ENCODE peak calls at places on chromosomes 4 and X, in nine cellular contexts. One of them, this sample, is unnamed.

GRCh38 chr4:48300004-48300403 is 30.4 kb upstream of the TEC start:
- DNase-seq in MM.1S: no peak
- DNase-seq in CD8-positive, alpha-beta T cell: no peak
- DNase-seq in activated CD8-positive, alpha-beta T cell treated with anti-CD3 and anti-CD28 coated beads for 36 hours: no peak
- DNase-seq in esophagus squamous epithelium: no peak
- DNase-seq in WTC11: no peak
- DNase-seq in kidney epithelial cell: no peak
- DNase-seq in lung: no peak
- DNase-seq in pancreas: no peak
- DNase-seq in this sample: no peak

GRCh38 chr4:144955104-144955503 is 142.9 kb downstream of the ANAPC10 start:
- DNase-seq in MM.1S: no peak
- DNase-seq in CD8-positive, alpha-beta T cell: no peak
- DNase-seq in activated CD8-positive, alpha-beta T cell treated with anti-CD3 and anti-CD28 coated beads for 36 hours: no peak
- DNase-seq in esophagus squamous epithelium: no peak
- DNase-seq in WTC11: no peak
- DNase-seq in kidney epithelial cell: no peak
- DNase-seq in lung: no peak
- DNase-seq in pancreas: no peak
- DNase-seq in this sample: no peak

GRCh38 chrX:15566244-15566643 is 34.5 kb downstream of the ACE2 start:
- DNase-seq in MM.1S: no peak
- DNase-seq in CD8-positive, alpha-beta T cell: no peak
- DNase-seq in activated CD8-positive, alpha-beta T cell treated with anti-CD3 and anti-CD28 coated beads for 36 hours: no peak
- DNase-seq in esophagus squamous epithelium: no peak
- DNase-seq in WTC11: no peak
- DNase-seq in kidney epithelial cell: no peak
- DNase-seq in lung: no peak
- DNase-seq in pancreas: no peak
- DNase-seq in this sample: no peak

GRCh38 chrX:623599-624323 is 6.8 kb upstream of the SHOX start:
- DNase-seq in MM.1S: peak
- DNase-seq in CD8-positive, alpha-beta T cell: no peak
- DNase-seq in activated CD8-positive, alpha-beta T cell treated with anti-CD3 and anti-CD28 coated beads for 36 hours: no peak
- DNase-seq in esophagus squamous epithelium: no peak
- DNase-seq in WTC11: peak
- DNase-seq in kidney epithelial cell: no peak
- DNase-seq in lung: peak
- DNase-seq in pancreas: no peak
- DNase-seq in this sample: no peak

GRCh38 chrX:29851971-29852605 is 363.3 kb upstream of the MAGEB2 start:
- DNase-seq in MM.1S: no peak
- DNase-seq in CD8-positive, alpha-beta T cell: no peak
- DNase-seq in activated CD8-positive, alpha-beta T cell treated with anti-CD3 and anti-CD28 coated beads for 36 hours: no peak
- DNase-seq in esophagus squamous epithelium: no peak
- DNase-seq in WTC11: no peak
- DNase-seq in kidney epithelial cell: no peak
- DNase-seq in lung: no peak
- DNase-seq in pancreas: no peak
- DNase-seq in this sample: no peak

GRCh38 chrX:117957128-117957527 is 159.5 kb downstream of the KLHL13 start:
- DNase-seq in MM.1S: no peak
- DNase-seq in CD8-positive, alpha-beta T cell: no peak
- DNase-seq in activated CD8-positive, alpha-beta T cell treated with anti-CD3 and anti-CD28 coated beads for 36 hours: no peak
- DNase-seq in esophagus squamous epithelium: no peak
- DNase-seq in WTC11: no peak
- DNase-seq in kidney epithelial cell: no peak
- DNase-seq in lung: no peak
- DNase-seq in pancreas: no peak
- DNase-seq in this sample: no peak

GRCh38 chr4:6907658-6908191 is 1.9 kb upstream of the TBC1D14 start:
- DNase-seq in MM.1S: no peak
- DNase-seq in CD8-positive, alpha-beta T cell: no peak
- DNase-seq in activated CD8-positive, alpha-beta T cell treated with anti-CD3 and anti-CD28 coated beads for 36 hours: peak
- DNase-seq in esophagus squamous epithelium: no peak
- DNase-seq in WTC11: peak
- DNase-seq in kidney epithelial cell: no peak
- DNase-seq in lung: no peak
- DNase-seq in pancreas: no peak
- DNase-seq in this sample: peak

GRCh38 chrX:20620301-20620700 is 353.6 kb upstream of the RPS6KA3 start:
- DNase-seq in MM.1S: no peak
- DNase-seq in CD8-positive, alpha-beta T cell: no peak
- DNase-seq in activated CD8-positive, alpha-beta T cell treated with anti-CD3 and anti-CD28 coated beads for 36 hours: no peak
- DNase-seq in esophagus squamous epithelium: no peak
- DNase-seq in WTC11: no peak
- DNase-seq in kidney epithelial cell: no peak
- DNase-seq in lung: no peak
- DNase-seq in pancreas: no peak
- DNase-seq in this sample: no peak

GRCh38 chrX:153636716-153637115 is 10.3 kb upstream of the DUSP9 start:
- DNase-seq in MM.1S: no peak
- DNase-seq in CD8-positive, alpha-beta T cell: no peak
- DNase-seq in activated CD8-positive, alpha-beta T cell treated with anti-CD3 and anti-CD28 coated beads for 36 hours: no peak
- DNase-seq in esophagus squamous epithelium: no peak
- DNase-seq in WTC11: no peak
- DNase-seq in kidney epithelial cell: no peak
- DNase-seq in lung: no peak
- DNase-seq in pancreas: no peak
- DNase-seq in this sample: no peak

GRCh38 chrX:153637121-153638040 is 9.6 kb upstream of the DUSP9 start:
- DNase-seq in MM.1S: no peak
- DNase-seq in CD8-positive, alpha-beta T cell: no peak
- DNase-seq in activated CD8-positive, alpha-beta T cell treated with anti-CD3 and anti-CD28 coated beads for 36 hours: no peak
- DNase-seq in esophagus squamous epithelium: no peak
- DNase-seq in WTC11: no peak
- DNase-seq in kidney epithelial cell: no peak
- DNase-seq in lung: no peak
- DNase-seq in pancreas: no peak
- DNase-seq in this sample: no peak

GRCh38 chrX:153634832-153635231 is 12.2 kb upstream of the DUSP9 start:
- DNase-seq in MM.1S: no peak
- DNase-seq in CD8-positive, alpha-beta T cell: no peak
- DNase-seq in activated CD8-positive, alpha-beta T cell treated with anti-CD3 and anti-CD28 coated beads for 36 hours: no peak
- DNase-seq in esophagus squamous epithelium: no peak
- DNase-seq in WTC11: no peak
- DNase-seq in kidney epithelial cell: no peak
- DNase-seq in lung: no peak
- DNase-seq in pancreas: no peak
- DNase-seq in this sample: no peak

GRCh38 chrX:153635388-153635787 is 11.6 kb upstream of the DUSP9 start:
- DNase-seq in MM.1S: no peak
- DNase-seq in CD8-positive, alpha-beta T cell: no peak
- DNase-seq in activated CD8-positive, alpha-beta T cell treated with anti-CD3 and anti-CD28 coated beads for 36 hours: no peak
- DNase-seq in esophagus squamous epithelium: no peak
- DNase-seq in WTC11: no peak
- DNase-seq in kidney epithelial cell: no peak
- DNase-seq in lung: no peak
- DNase-seq in pancreas: no peak
- DNase-seq in this sample: no peak

DNA sequence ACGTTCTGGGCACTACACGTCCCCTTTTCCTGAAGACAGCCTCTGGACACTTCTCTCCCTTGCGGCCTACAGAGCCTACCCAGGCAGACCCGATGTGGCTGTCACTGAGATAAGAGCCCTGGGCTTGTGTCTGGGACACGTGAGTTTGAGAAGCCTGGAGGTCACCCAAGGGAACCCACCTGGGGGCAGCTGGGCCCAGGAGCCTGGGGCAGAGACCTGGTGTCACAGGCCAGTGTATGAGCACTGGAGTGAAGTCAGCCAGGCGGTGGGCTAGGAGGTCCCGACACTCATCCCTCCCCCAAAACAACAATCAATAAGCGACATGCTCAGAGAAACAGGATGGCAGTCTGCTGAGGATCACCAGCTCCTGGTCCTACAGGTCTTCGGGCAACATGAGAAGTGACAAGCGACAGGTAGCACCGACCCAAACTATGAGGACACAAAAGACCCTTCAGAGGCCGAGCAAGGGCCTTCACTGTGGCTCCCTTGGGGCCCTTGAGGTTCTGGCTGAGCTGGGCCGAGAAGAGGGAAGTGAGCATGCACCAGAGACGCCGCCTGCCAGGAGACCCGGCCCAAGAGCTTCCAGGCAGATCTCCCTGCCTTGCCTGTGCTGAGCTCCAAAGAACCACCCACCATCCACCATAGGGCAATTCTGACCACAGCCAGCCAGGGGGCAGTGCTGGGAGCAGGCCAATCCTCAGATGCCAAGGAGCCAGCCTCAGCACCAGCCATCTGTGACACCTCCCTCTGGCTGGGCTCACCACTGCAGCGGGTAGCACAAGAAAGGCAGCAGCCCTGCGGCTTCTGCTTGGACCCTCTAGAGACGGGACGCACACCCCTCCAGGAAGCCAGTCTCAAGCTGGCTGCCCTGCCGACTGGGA is 11.0 kb upstream of the DUSP9 start:
- DNase-seq in MM.1S: peak
- DNase-seq in CD8-positive, alpha-beta T cell: no peak
- DNase-seq in activated CD8-positive, alpha-beta T cell treated with anti-CD3 and anti-CD28 coated beads for 36 hours: peak
- DNase-seq in esophagus squamous epithelium: no peak
- DNase-seq in WTC11: peak
- DNase-seq in kidney epithelial cell: no peak
- DNase-seq in lung: no peak
- DNase-seq in pancreas: no peak
- DNase-seq in this sample: no peak
- TF ChIP-seq CTCF in MM.1S: peak
- TF ChIP-seq CTCF in CD8-positive, alpha-beta T cell: no peak
- TF ChIP-seq CTCF in activated CD8-positive, alpha-beta T cell treated with anti-CD3 and anti-CD28 coated beads for 36 hours: peak
- TF ChIP-seq CTCF in esophagus squamous epithelium: no peak
- TF ChIP-seq CTCF in WTC11: no peak
- TF ChIP-seq CTCF in kidney epithelial cell: peak
- TF ChIP-seq CTCF in lung: no peak
- TF ChIP-seq CTCF in pancreas: no peak
- TF ChIP-seq CTCF in this sample: peak

DNA sequence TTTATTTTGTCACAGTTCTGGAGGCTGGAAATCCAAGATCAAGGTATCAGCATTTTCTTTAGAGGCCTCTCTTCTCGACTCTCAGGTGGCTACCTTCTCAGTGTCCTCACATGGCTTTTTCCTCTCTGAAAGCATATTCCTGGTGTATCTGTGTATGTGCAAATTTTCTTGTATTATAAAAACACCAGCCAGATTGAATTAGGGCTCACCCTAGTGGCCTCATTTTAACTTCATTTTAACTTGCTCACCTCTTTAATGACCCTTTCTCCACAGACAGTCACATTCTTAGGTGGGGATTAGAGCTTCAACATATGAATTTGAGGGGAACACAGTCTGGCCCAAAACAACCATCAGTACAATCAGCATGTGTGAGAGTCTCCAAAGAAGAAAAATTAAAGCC is 542.4 kb upstream of the FAM241A start:
- DNase-seq in MM.1S: no peak
- DNase-seq in CD8-positive, alpha-beta T cell: no peak
- DNase-seq in activated CD8-positive, alpha-beta T cell treated with anti-CD3 and anti-CD28 coated beads for 36 hours: no peak
- DNase-seq in esophagus squamous epithelium: no peak
- DNase-seq in WTC11: no peak
- DNase-seq in kidney epithelial cell: no peak
- DNase-seq in lung: no peak
- DNase-seq in pancreas: no peak
- DNase-seq in this sample: no peak
- TF ChIP-seq CTCF in MM.1S: no peak
- TF ChIP-seq CTCF in CD8-positive, alpha-beta T cell: no peak
- TF ChIP-seq CTCF in activated CD8-positive, alpha-beta T cell treated with anti-CD3 and anti-CD28 coated beads for 36 hours: no peak
- TF ChIP-seq CTCF in esophagus squamous epithelium: no peak
- TF ChIP-seq CTCF in WTC11: no peak
- TF ChIP-seq CTCF in kidney epithelial cell: no peak
- TF ChIP-seq CTCF in lung: no peak
- TF ChIP-seq CTCF in pancreas: no peak
- TF ChIP-seq CTCF in this sample: no peak

GRCh38 chr4:71663780-71664179 is 120.1 kb downstream of the GC start:
- DNase-seq in MM.1S: peak
- DNase-seq in CD8-positive, alpha-beta T cell: no peak
- DNase-seq in activated CD8-positive, alpha-beta T cell treated with anti-CD3 and anti-CD28 coated beads for 36 hours: no peak
- DNase-seq in esophagus squamous epithelium: no peak
- DNase-seq in WTC11: no peak
- DNase-seq in kidney epithelial cell: no peak
- DNase-seq in lung: no peak
- DNase-seq in pancreas: no peak
- DNase-seq in this sample: no peak

GRCh38 chr4:71664366-71664765 is 119.5 kb downstream of the GC start:
- DNase-seq in MM.1S: no peak
- DNase-seq in CD8-positive, alpha-beta T cell: no peak
- DNase-seq in activated CD8-positive, alpha-beta T cell treated with anti-CD3 and anti-CD28 coated beads for 36 hours: no peak
- DNase-seq in esophagus squamous epithelium: no peak
- DNase-seq in WTC11: no peak
- DNase-seq in kidney epithelial cell: no peak
- DNase-seq in lung: no peak
- DNase-seq in pancreas: no peak
- DNase-seq in this sample: no peak

DNA sequence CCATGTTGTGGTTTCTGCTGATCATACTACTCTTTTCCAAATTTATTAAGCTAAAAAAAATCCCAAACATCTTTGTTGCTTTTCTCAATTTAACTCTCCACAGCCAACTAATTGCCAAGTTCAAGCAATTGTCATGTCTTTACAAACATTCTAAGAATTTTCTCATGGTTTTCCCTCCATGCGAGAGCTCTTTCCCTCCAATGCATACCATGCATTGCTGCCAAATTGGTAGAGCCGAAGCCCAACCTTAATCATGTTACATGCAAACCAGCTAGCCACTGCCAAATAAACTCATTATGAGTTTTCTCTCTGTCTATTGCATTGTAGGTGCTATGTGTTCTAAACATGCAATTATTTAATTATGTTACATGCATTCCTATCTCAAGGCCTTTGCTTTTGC is 123.9 kb downstream of the GC start:
- DNase-seq in MM.1S: no peak
- DNase-seq in CD8-positive, alpha-beta T cell: no peak
- DNase-seq in activated CD8-positive, alpha-beta T cell treated with anti-CD3 and anti-CD28 coated beads for 36 hours: no peak
- DNase-seq in esophagus squamous epithelium: no peak
- DNase-seq in WTC11: no peak
- DNase-seq in kidney epithelial cell: no peak
- DNase-seq in lung: no peak
- DNase-seq in pancreas: no peak
- DNase-seq in this sample: no peak
- TF ChIP-seq CTCF in MM.1S: no peak
- TF ChIP-seq CTCF in CD8-positive, alpha-beta T cell: no peak
- TF ChIP-seq CTCF in activated CD8-positive, alpha-beta T cell treated with anti-CD3 and anti-CD28 coated beads for 36 hours: no peak
- TF ChIP-seq CTCF in esophagus squamous epithelium: no peak
- TF ChIP-seq CTCF in WTC11: no peak
- TF ChIP-seq CTCF in kidney epithelial cell: no peak
- TF ChIP-seq CTCF in lung: no peak
- TF ChIP-seq CTCF in pancreas: no peak
- TF ChIP-seq CTCF in this sample: no peak

GRCh38 chr4:146032234-146032860 is 93.7 kb upstream of the ZNF827 start:
- DNase-seq in MM.1S: no peak
- DNase-seq in CD8-positive, alpha-beta T cell: no peak
- DNase-seq in activated CD8-positive, alpha-beta T cell treated with anti-CD3 and anti-CD28 coated beads for 36 hours: no peak
- DNase-seq in esophagus squamous epithelium: no peak
- DNase-seq in WTC11: no peak
- DNase-seq in kidney epithelial cell: no peak
- DNase-seq in lung: no peak
- DNase-seq in pancreas: no peak
- DNase-seq in this sample: no peak

GRCh38 chr4:146033149-146033548 is 94.5 kb upstream of the ZNF827 start:
- DNase-seq in MM.1S: no peak
- DNase-seq in CD8-positive, alpha-beta T cell: no peak
- DNase-seq in activated CD8-positive, alpha-beta T cell treated with anti-CD3 and anti-CD28 coated beads for 36 hours: no peak
- DNase-seq in esophagus squamous epithelium: no peak
- DNase-seq in WTC11: peak
- DNase-seq in kidney epithelial cell: peak
- DNase-seq in lung: peak
- DNase-seq in pancreas: peak
- DNase-seq in this sample: no peak

GRCh38 chr4:146023334-146023967 is 84.8 kb upstream of the ZNF827 start:
- DNase-seq in MM.1S: peak
- DNase-seq in CD8-positive, alpha-beta T cell: no peak
- DNase-seq in activated CD8-positive, alpha-beta T cell treated with anti-CD3 and anti-CD28 coated beads for 36 hours: no peak
- DNase-seq in esophagus squamous epithelium: no peak
- DNase-seq in WTC11: no peak
- DNase-seq in kidney epithelial cell: no peak
- DNase-seq in lung: no peak
- DNase-seq in pancreas: no peak
- DNase-seq in this sample: no peak

GRCh38 chr4:146029939-146030710 is 91.5 kb upstream of the ZNF827 start:
- DNase-seq in MM.1S: no peak
- DNase-seq in CD8-positive, alpha-beta T cell: no peak
- DNase-seq in activated CD8-positive, alpha-beta T cell treated with anti-CD3 and anti-CD28 coated beads for 36 hours: peak
- DNase-seq in esophagus squamous epithelium: no peak
- DNase-seq in WTC11: no peak
- DNase-seq in kidney epithelial cell: no peak
- DNase-seq in lung: no peak
- DNase-seq in pancreas: no peak
- DNase-seq in this sample: peak

DNA sequence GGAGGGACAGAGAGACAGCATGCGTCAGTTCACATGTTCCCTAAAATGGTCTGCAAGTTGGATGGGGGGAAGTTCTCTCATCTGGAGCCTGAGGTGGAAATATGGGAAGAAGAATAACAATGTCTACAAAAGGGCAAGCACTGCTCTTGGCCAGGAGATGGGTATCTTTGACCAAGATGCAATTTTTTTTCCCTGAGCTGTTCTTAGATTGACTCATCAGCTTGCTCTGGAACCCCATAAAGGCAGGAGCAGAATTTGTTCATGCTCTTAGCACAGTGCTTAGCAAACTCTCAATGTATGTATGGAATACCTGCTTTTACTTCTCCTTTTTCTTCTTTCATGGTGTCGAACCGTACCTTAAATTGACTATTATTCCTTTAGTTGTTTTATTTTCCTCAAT is 90.5 kb upstream of the ZNF827 start:
- DNase-seq in MM.1S: no peak
- DNase-seq in CD8-positive, alpha-beta T cell: no peak
- DNase-seq in activated CD8-positive, alpha-beta T cell treated with anti-CD3 and anti-CD28 coated beads for 36 hours: no peak
- DNase-seq in esophagus squamous epithelium: no peak
- DNase-seq in WTC11: no peak
- DNase-seq in kidney epithelial cell: no peak
- DNase-seq in lung: no peak
- DNase-seq in pancreas: no peak
- DNase-seq in this sample: no peak
- TF ChIP-seq CTCF in MM.1S: no peak
- TF ChIP-seq CTCF in CD8-positive, alpha-beta T cell: no peak
- TF ChIP-seq CTCF in activated CD8-positive, alpha-beta T cell treated with anti-CD3 and anti-CD28 coated beads for 36 hours: no peak
- TF ChIP-seq CTCF in esophagus squamous epithelium: no peak
- TF ChIP-seq CTCF in WTC11: no peak
- TF ChIP-seq CTCF in kidney epithelial cell: no peak
- TF ChIP-seq CTCF in lung: no peak
- TF ChIP-seq CTCF in pancreas: no peak
- TF ChIP-seq CTCF in this sample: peak